ENCODE peak calls at places on chromosomes 6 and 20, in four cellular contexts. One of them, this sample, is unnamed.

GRCh38 chr20:53786445-53787267 is 193.0 kb upstream of the ZNF217 start:
- DNase-seq in PC-3: peak; percentile 71
- DNase-seq in HCT116: peak; percentile 35
- DNase-seq in hepatocyte: peak; percentile 37
- DNase-seq in this sample: no peak

GRCh38 chr20:7938058-7938457 is 2.2 kb downstream of the HAO1 start:
- DNase-seq in PC-3: no peak
- DNase-seq in HCT116: no peak
- DNase-seq in hepatocyte: no peak
- DNase-seq in this sample: no peak

GRCh38 chr20:10637062-10637559 is 36.7 kb downstream of the JAG1 start:
- DNase-seq in PC-3: no peak
- DNase-seq in HCT116: no peak
- DNase-seq in hepatocyte: no peak
- DNase-seq in this sample: no peak

GRCh38 chr20:51339721-51340450 is 202.6 kb downstream of the NFATC2 start:
- DNase-seq in PC-3: no peak
- DNase-seq in HCT116: no peak
- DNase-seq in hepatocyte: no peak
- DNase-seq in this sample: no peak

GRCh38 chr6:110542311-110543024 is 66.1 kb upstream of the SLC22A16 start:
- DNase-seq in PC-3: no peak
- DNase-seq in HCT116: no peak
- DNase-seq in hepatocyte: no peak
- DNase-seq in this sample: no peak

GRCh38 chr20:6473197-6473596 is 294.3 kb upstream of the BMP2 start:
- DNase-seq in PC-3: peak; percentile 90
- DNase-seq in HCT116: no peak
- DNase-seq in hepatocyte: no peak
- DNase-seq in this sample: no peak

GRCh38 chr6:150310539-150310938 is 58.3 kb upstream of the IYD start:
- DNase-seq in PC-3: no peak
- DNase-seq in HCT116: no peak
- DNase-seq in hepatocyte: no peak
- DNase-seq in this sample: no peak

GRCh38 chr6:30006170-30007131 is 54.6 kb upstream of the POLR1H start:
- DNase-seq in PC-3: no peak
- DNase-seq in HCT116: no peak
- DNase-seq in hepatocyte: peak; percentile 28
- DNase-seq in this sample: peak; percentile 53

GRCh38 chr20:12970372-12970821 is 38.4 kb upstream of the SPTLC3 start:
- DNase-seq in PC-3: peak; percentile 84
- DNase-seq in HCT116: no peak
- DNase-seq in hepatocyte: peak; percentile 60
- DNase-seq in this sample: peak; percentile 58

GRCh38 chr20:32289661-32290431 is 12.4 kb downstream of the KIF3B start:
- DNase-seq in PC-3: no peak
- DNase-seq in HCT116: no peak
- DNase-seq in hepatocyte: peak; percentile 84
- DNase-seq in this sample: no peak

GRCh38 chr6:85008311-85009015 is 244.1 kb upstream of the TBX18 start:
- DNase-seq in PC-3: peak; percentile 27
- DNase-seq in HCT116: no peak
- DNase-seq in hepatocyte: no peak
- DNase-seq in this sample: no peak
- TF ChIP-seq EZH2phosphoT487 in PC-3: no peak
- TF ChIP-seq EZH2phosphoT487 in HCT116: no peak
- TF ChIP-seq EZH2phosphoT487 in hepatocyte: no peak
- TF ChIP-seq EZH2phosphoT487 in this sample: no peak

DNA sequence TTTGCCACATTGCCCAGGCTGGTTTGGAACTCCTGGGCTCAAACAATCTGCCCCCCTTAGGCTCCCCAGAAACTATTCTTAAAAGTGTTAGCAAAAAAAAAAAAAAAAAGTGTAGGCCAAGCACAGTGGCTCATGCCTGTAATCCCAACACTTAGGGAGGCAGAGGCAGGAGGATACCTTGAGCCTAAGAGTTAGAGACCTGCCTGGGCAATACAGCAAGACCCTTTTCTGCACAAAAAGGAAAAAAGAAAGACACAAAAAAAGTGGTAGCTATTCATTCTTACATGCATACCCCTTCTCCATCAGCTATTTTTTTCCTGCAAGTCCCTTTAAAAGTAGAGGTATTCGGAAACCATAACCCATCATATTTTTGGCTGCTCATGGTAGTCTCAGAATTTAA is 3.2 kb upstream of the SRPK1 start:
- DNase-seq in PC-3: no peak
- DNase-seq in HCT116: no peak
- DNase-seq in hepatocyte: no peak
- DNase-seq in this sample: no peak
- H3K9me2 ChIP-seq in PC-3: no peaks in the 10 kb centered on the region
- H3K9me2 ChIP-seq in HCT116: no peaks in the 10 kb centered on the region
- H3K9me2 ChIP-seq in hepatocyte: no peaks in the 10 kb centered on the region
- H3K9me2 ChIP-seq in this sample: no peaks in the 10 kb centered on the region

DNA sequence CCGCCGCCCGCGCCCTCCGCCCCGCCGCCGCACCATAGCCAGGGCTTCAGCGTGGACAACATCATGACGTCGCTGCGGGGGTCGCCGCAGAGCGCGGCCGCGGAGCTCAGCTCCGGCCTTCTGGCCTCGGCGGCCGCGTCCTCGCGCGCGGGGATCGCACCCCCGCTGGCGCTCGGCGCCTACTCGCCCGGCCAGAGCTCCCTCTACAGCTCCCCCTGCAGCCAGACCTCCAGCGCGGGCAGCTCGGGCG is 1.5 kb downstream of the FOXC1 start:
- DNase-seq in PC-3: peak; percentile 48
- DNase-seq in HCT116: no peak
- DNase-seq in hepatocyte: peak; percentile 45
- DNase-seq in this sample: peak; percentile 53
- H3K79me2 ChIP-seq in PC-3: peaks cover 40% of the 10 kb centered on the region
- H3K79me2 ChIP-seq in HCT116: peaks cover 40% of the 10 kb centered on the region
- H3K79me2 ChIP-seq in hepatocyte: no peaks in the 10 kb centered on the region
- H3K79me2 ChIP-seq in this sample: no peaks in the 10 kb centered on the region

GRCh38 chr6:159061146-159061545 is 16.4 kb upstream of the TAGAP start:
- DNase-seq in PC-3: no peak
- DNase-seq in HCT116: no peak
- DNase-seq in hepatocyte: no peak
- DNase-seq in this sample: no peak
- TF ChIP-seq EZH2phosphoT487 in PC-3: no peak
- TF ChIP-seq EZH2phosphoT487 in HCT116: no peak
- TF ChIP-seq EZH2phosphoT487 in hepatocyte: no peak
- TF ChIP-seq EZH2phosphoT487 in this sample: no peak

GRCh38 chr6:112305795-112306194 is 41.3 kb upstream of the RFPL4B start:
- DNase-seq in PC-3: peak; percentile 44
- DNase-seq in HCT116: no peak
- DNase-seq in hepatocyte: no peak
- DNase-seq in this sample: no peak
- H3K9me2 ChIP-seq in PC-3: no peaks in the 10 kb centered on the region
- H3K9me2 ChIP-seq in HCT116: no peaks in the 10 kb centered on the region
- H3K9me2 ChIP-seq in hepatocyte: no peaks in the 10 kb centered on the region
- H3K9me2 ChIP-seq in this sample: peaks cover 3% of the 10 kb centered on the region

DNA sequence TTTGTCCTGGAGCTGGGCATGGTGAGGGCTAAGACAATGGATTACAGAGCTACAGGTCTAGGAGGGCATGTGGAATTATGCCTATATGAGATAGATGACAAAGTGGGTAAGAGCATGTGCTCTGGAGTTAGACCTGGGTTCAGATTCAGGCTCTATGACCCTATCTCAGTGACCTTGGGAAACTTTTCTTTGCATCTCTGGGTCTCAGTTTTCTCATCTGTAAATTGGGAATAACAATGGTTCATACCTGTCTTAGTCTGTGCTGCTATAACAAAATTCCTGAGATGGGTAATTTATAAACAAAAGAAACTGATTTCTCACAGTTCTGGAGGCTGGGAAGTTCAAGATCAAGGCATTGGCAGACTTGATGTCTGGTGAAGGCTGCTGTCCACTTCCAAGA is 30.3 kb downstream of the PPARD start:
- DNase-seq in PC-3: no peak
- DNase-seq in HCT116: no peak
- DNase-seq in hepatocyte: no peak
- DNase-seq in this sample: no peak
- H3K79me2 ChIP-seq in PC-3: peaks cover 84% of the 10 kb centered on the region
- H3K79me2 ChIP-seq in HCT116: peaks cover 69% of the 10 kb centered on the region
- H3K79me2 ChIP-seq in hepatocyte: peaks cover 38% of the 10 kb centered on the region
- H3K79me2 ChIP-seq in this sample: no peaks in the 10 kb centered on the region

DNA sequence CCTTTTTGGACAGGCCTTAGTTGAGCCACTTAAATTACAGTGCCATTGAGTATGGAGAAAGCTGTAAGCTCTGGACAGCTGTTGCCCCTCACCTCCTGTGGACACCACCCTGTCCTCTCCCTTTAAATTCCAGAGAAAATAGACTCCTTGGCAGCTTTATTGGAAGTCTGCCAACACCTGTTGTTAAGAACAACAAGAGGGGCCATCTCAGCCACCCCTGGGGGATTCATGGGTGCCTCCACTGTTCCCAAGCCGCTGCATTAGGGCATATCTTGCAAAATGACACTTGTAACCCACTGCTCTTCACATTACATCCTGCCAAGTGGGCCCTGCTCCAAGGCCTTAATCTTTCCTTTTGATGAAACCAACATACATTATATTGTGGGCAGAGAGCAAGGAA is 27.3 kb upstream of the SNRPC start:
- DNase-seq in PC-3: no peak
- DNase-seq in HCT116: no peak
- DNase-seq in hepatocyte: no peak
- DNase-seq in this sample: no peak
- TF ChIP-seq EZH2phosphoT487 in PC-3: no peak
- TF ChIP-seq EZH2phosphoT487 in HCT116: no peak
- TF ChIP-seq EZH2phosphoT487 in hepatocyte: no peak
- TF ChIP-seq EZH2phosphoT487 in this sample: no peak

DNA sequence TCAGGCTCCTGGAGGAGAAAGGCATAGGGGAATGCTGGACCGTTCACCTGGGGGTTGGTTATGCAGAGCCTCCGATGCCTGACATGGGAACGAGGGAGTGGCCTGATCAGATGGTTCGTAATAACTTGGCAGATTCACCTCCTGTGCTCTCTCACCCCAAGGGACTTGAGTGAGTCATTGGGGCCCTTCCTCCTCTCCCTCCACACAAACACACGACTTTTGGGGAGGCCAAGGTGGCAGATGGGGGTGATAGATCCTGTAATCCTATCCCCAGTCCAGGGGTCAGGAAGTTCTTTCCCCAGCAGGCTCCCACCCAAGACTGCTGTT is 45.6 kb upstream of the ARFGEF2 start:
- DNase-seq in PC-3: no peak
- DNase-seq in HCT116: no peak
- DNase-seq in hepatocyte: no peak
- DNase-seq in this sample: no peak
- H3K9me2 ChIP-seq in PC-3: no peaks in the 10 kb centered on the region
- H3K9me2 ChIP-seq in HCT116: no peaks in the 10 kb centered on the region
- H3K9me2 ChIP-seq in hepatocyte: no peaks in the 10 kb centered on the region
- H3K9me2 ChIP-seq in this sample: no peaks in the 10 kb centered on the region

GRCh38 chr6:161035182-161035980 is 43.8 kb downstream of the MAP3K4 start:
- DNase-seq in PC-3: no peak
- DNase-seq in HCT116: no peak
- DNase-seq in hepatocyte: no peak
- DNase-seq in this sample: peak; percentile 58

GRCh38 chr6:161033667-161034066 is 42.1 kb downstream of the MAP3K4 start:
- DNase-seq in PC-3: no peak
- DNase-seq in HCT116: no peak
- DNase-seq in hepatocyte: no peak
- DNase-seq in this sample: no peak

GRCh38 chr6:161038229-161039003 is 46.8 kb downstream of the MAP3K4 start:
- DNase-seq in PC-3: peak; percentile 93
- DNase-seq in HCT116: peak; percentile 45
- DNase-seq in hepatocyte: no peak
- DNase-seq in this sample: no peak

GRCh38 chr6:161037873-161038228 is 46.3 kb downstream of the MAP3K4 start:
- DNase-seq in PC-3: no peak
- DNase-seq in HCT116: no peak
- DNase-seq in hepatocyte: no peak
- DNase-seq in this sample: no peak

DNA sequence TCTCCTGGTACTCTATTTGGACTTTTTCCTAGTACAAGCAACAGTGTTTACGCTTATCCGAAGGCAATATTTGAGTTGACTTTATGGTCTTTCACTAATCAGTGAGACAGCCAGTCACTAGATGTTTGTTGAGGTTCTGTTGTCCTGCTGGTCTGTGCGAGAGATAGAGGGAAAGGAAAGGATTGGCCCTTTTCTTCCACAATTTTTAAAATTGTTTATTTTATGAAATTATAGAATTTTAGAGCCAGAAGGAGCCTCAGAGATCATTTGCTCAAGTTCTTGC is 44.4 kb downstream of the MAP3K4 start:
- DNase-seq in PC-3: no peak
- DNase-seq in HCT116: no peak
- DNase-seq in hepatocyte: no peak
- DNase-seq in this sample: no peak
- H3K79me2 ChIP-seq in PC-3: peaks cover 79% of the 10 kb centered on the region
- H3K79me2 ChIP-seq in HCT116: peaks cover 26% of the 10 kb centered on the region
- H3K79me2 ChIP-seq in hepatocyte: peaks cover 20% of the 10 kb centered on the region
- H3K79me2 ChIP-seq in this sample: peaks cover 49% of the 10 kb centered on the region

DNA sequence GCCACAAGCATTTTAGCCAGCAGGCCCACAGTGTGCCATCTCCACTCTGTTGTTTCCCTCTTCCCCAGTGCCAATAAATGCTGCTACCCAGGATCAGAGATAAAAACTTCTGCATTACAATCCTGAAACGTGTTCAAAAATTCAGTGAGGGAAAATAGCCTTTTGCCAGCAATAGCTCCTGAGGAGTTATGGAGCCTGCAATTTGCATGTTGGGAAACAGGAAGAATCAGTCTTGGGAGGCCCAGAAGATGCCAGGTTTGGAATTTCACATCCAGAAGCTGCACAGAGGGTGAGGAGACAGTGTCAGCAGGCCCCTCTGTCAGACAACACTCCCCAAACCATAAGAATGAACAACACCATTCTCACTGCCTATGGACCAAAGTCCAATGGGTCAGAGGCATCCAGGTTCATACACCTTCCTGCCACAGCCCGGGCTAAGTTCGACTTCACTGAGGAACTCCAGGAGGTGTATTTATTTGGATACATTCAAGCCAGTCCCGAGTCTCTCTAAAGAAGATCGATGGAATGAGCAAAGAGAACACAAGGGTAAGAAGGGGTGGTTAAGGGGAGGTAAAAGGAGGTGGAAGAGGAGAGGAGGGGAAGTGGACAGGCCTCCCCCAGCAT is 20.8 kb downstream of the RRBP1 start:
- DNase-seq in PC-3: no peak
- DNase-seq in HCT116: no peak
- DNase-seq in hepatocyte: no peak
- DNase-seq in this sample: no peak
- TF ChIP-seq EZH2phosphoT487 in PC-3: no peak
- TF ChIP-seq EZH2phosphoT487 in HCT116: no peak
- TF ChIP-seq EZH2phosphoT487 in hepatocyte: no peak
- TF ChIP-seq EZH2phosphoT487 in this sample: no peak